ENCODE peak calls at places on chromosomes 16 and 17, in eight cellular contexts. P is CD8-positive, alpha-beta memory T cell; X is cardiac septum; V is colonic mucosa; M is stimulated activated naive CD4-positive, alpha-beta T cell; I is left ventricle myocardium inferior; W is lung; S is transverse colon. C is an unnamed sample.

GRCh38 chr16:239948-240277 is 5.3 kb downstream of the FAM234A start:
- DNase-seq in P (no peak), X (no peak), V (no peak), M (no peak), I (no peak), W (no peak), S (no peak), C (no peak)

GRCh38 chr17:63973247-63973646 is 529 bp upstream of the SCN4A start:
- DNase-seq in P (no peak), X (no peak), V (no peak), M (no peak), I (no peak), W (no peak), S (no peak), C (no peak)

GRCh38 chr17:19482571-19482970 is 51.1 kb upstream of the SLC47A1 start:
- DNase-seq in P (no peak), X (no peak), V (no peak), M (no peak), I (no peak), W (no peak), S (no peak), C (no peak)

GRCh38 chr17:56172517-56172982 is 19.3 kb downstream of the ANKFN1 start:
- DNase-seq in P (no peak), X (no peak), V (no peak), M (no peak), I (peak; percentile 26), W (peak; percentile 57), S (no peak), C (peak; percentile 50)

GRCh38 chr16:67349172-67349571 is 22.6 kb downstream of the LRRC36 start:
- DNase-seq in P (no peak), X (no peak), V (no peak), M (no peak), I (no peak), W (no peak), S (no peak), C (no peak)

GRCh38 chr17:38898291-38898679 is 27.1 kb upstream of the LASP1NB start:
- DNase-seq in P (no peak), X (no peak), V (peak; percentile 67), M (peak; percentile 51), I (no peak), W (no peak), S (peak; percentile 62), C (no peak)

GRCh38 chr16:86783626-86784266 is 205.4 kb downstream of the FOXL1 start:
- DNase-seq in P (no peak), X (no peak), V (no peak), M (no peak), I (no peak), W (no peak), S (no peak), C (no peak)

GRCh38 chr17:81991684-81992513 is 14.5 kb downstream of the ASPSCR1 start:
- DNase-seq in P (no peak), X (peak; percentile 85), V (peak; percentile 92), M (no peak), I (peak; percentile 79), W (peak; percentile 93), S (peak; percentile 91), C (no peak)

GRCh38 chr16:89360760-89361435 is 129.5 kb downstream of the ANKRD11 start:
- DNase-seq in P (peak; percentile 89), X (no peak), V (no peak), M (peak; percentile 57), I (no peak), W (no peak), S (peak; percentile 58), C (no peak)

GRCh38 chr17:80108321-80108971 is 7.1 kb downstream of the GAA start:
- DNase-seq in P (no peak), X (no peak), V (no peak), M (no peak), I (no peak), W (no peak), S (no peak), C (no peak)

GRCh38 chr17:2854662-2855061 is 58.4 kb downstream of the RAP1GAP2 start:
- DNase-seq in P (no peak), X (no peak), V (peak; percentile 37), M (no peak), I (peak; percentile 33), W (no peak), S (peak; percentile 41), C (no peak)

GRCh38 chr17:75645501-75645888 is 12.3 kb downstream of the SMIM5 start:
- DNase-seq in P (peak; percentile 30), X (no peak), V (peak; percentile 79), M (no peak), I (no peak), W (peak; percentile 83), S (peak; percentile 76), C (peak; percentile 89)